ENCODE peak calls at places on chromosome 12, in eight cellular contexts. Y is activated B cell treated with CpG ODN at 0.5 μM for 24 hours, Q is esophagus muscularis mucosa, D is ovary, T is tibial nerve, C is IMR-90, Z is heart left ventricle, I is RWPE1. L is an unnamed sample.

GRCh38 chr12:88472248-88472647 is 108.0 kb downstream of the KITLG start:
- DNase-seq in Y (no peak), Q (no peak), D (no peak), T (no peak), C (peak), Z (no peak), I (peak), L (no peak)

GRCh38 chr12:15829949-15830348 is 40.8 kb upstream of the EPS8 start:
- DNase-seq in Y (no peak), Q (no peak), D (no peak), T (no peak), C (peak), Z (no peak), I (no peak), L (no peak)

GRCh38 chr12:103715494-103715893 is 125.5 kb downstream of the NT5DC3 start:
- DNase-seq in Y (no peak), Q (no peak), D (no peak), T (no peak), C (no peak), Z (no peak), I (no peak), L (no peak)

GRCh38 chr12:62834406-62834805 is 100.5 kb downstream of the PPM1H start:
- DNase-seq in Y (no peak), Q (no peak), D (peak), T (no peak), C (no peak), Z (no peak), I (no peak), L (no peak)

GRCh38 chr12:56476972-56477432 is 8.6 kb downstream of the SPRYD4 start:
- DNase-seq in Y (no peak), Q (no peak), D (no peak), T (no peak), C (no peak), Z (no peak), I (no peak), L (no peak)

GRCh38 chr12:108367436-108367835 is 28.3 kb upstream of the CMKLR1 start:
- DNase-seq in Y (no peak), Q (no peak), D (no peak), T (peak), C (no peak), Z (no peak), I (no peak), L (no peak)

GRCh38 chr12:7864751-7865150 is 8.0 kb downstream of the SLC2A14 start:
- DNase-seq in Y (no peak), Q (no peak), D (no peak), T (no peak), C (no peak), Z (no peak), I (no peak), L (no peak)

GRCh38 chr12:27730097-27730588 is 19.5 kb downstream of the MRPS35 start:
- DNase-seq in Y (no peak), Q (no peak), D (no peak), T (no peak), C (no peak), Z (no peak), I (no peak), L (no peak)

GRCh38 chr12:50718760-50719159 is 45.1 kb upstream of the ATF1 start:
- DNase-seq in Y (no peak), Q (no peak), D (no peak), T (no peak), C (no peak), Z (no peak), I (no peak), L (no peak)

GRCh38 chr12:107110519-107110859 is 17.1 kb upstream of the CRY1 start:
- DNase-seq in Y (no peak), Q (no peak), D (no peak), T (no peak), C (no peak), Z (no peak), I (no peak), L (no peak)

GRCh38 chr12:38669530-38669929 is 235.9 kb downstream of the CPNE8 start:
- DNase-seq in Y (no peak), Q (no peak), D (no peak), T (no peak), C (no peak), Z (no peak), I (no peak), L (no peak)

GRCh38 chr12:109020136-109020535 is 732 bp downstream of the SVOP start:
- DNase-seq in Y (no peak), Q (peak), D (no peak), T (no peak), C (no peak), Z (no peak), I (no peak), L (no peak)

GRCh38 chr12:31959051-31959700 is at the start of gene RESF1:
- DNase-seq in Y (peak), Q (peak), D (peak), T (peak), C (peak), Z (peak), I (peak), L (peak)
- TF ChIP-seq CTCF in Y (no peak), Q (no peak), D (peak), T (peak), C (peak), Z (no peak), I (no peak), L (no peak)

DNA sequence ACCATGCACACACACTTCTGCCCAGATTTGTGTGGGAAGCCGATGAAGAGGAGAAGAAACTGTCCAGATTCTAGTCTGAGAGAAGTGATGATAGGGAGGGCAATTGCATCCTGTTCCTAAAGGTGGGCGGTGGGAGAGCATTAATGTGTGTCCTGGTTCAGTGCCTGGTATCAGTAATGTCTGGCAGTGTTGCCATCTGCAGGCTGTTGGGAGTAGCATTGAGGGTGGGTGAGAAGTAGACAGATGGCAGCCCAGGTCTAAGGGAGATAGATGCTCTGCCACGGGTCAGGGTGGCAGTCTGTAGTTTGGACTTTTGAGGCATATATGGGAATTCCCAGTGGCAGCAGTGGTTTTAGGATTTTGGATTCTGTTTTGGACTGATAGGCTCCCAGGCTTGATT is 156.4 kb downstream of the ETNK1 start:
- DNase-seq in Y (no peak), Q (no peak), D (no peak), T (no peak), C (no peak), Z (no peak), I (no peak), L (no peak)
- TF ChIP-seq CTCF in Y (no peak), Q (no peak), D (no peak), T (no peak), C (no peak), Z (no peak), I (no peak), L (no peak)

DNA sequence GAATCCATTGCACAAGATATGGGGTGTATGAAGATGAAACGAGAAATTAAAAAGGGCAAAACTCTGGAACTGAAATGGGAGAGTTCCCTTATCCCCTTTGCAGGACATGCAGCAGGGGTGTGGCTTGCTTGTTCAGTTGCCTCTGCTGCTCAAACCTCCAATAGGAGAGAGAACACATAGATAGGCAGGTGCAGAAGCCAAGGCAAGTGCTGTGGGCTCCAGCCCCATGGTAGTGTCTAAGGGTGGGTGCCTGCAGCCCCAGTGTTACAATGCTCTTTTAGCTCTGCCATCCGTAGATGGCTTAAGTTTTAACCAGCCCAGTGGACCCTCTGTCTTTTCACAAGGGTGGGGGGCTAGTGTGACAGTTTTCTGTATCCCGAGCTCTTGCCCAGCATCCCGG is 69.7 kb downstream of the CMAS start:
- DNase-seq in Y (no peak), Q (no peak), D (no peak), T (no peak), C (no peak), Z (no peak), I (no peak), L (no peak)
- TF ChIP-seq CTCF in Y (no peak), Q (no peak), D (no peak), T (no peak), C (no peak), Z (no peak), I (no peak), L (no peak)

GRCh38 chr12:80707830-80708534 is 548 bp downstream of the MYF6 start:
- DNase-seq in Y (no peak), Q (no peak), D (no peak), T (no peak), C (no peak), Z (no peak), I (no peak), L (no peak)

GRCh38 chr12:80702889-80703605 is 4.4 kb upstream of the MYF6 start:
- DNase-seq in Y (no peak), Q (no peak), D (no peak), T (no peak), C (peak), Z (no peak), I (peak), L (no peak)

GRCh38 chr12:80707126-80707829 is at the start of gene MYF6:
- DNase-seq in Y (no peak), Q (no peak), D (no peak), T (no peak), C (no peak), Z (no peak), I (no peak), L (no peak)

GRCh38 chr12:80701388-80701787 is 6.0 kb upstream of the MYF6 start:
- DNase-seq in Y (no peak), Q (no peak), D (no peak), T (no peak), C (peak), Z (no peak), I (no peak), L (no peak)

DNA sequence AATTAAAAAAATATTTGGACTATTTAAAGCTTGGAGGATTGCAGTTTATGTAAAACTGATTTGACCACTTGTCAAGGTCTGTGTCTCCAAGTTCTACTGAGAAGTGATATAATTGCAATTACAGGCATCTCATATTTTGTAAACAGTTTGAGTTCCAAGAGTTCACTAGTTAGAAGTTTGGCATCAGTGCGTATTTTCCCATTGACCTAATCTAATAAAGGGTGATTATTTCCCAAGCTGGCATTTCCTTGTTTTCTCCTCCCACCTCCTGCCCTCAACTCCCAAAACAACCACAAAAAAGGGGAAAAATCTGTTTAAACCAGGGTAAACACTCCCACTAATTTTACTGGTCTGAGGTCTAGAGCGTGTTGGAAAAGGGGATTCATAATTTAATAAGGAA is 3.0 kb upstream of the MYF6 start:
- DNase-seq in Y (no peak), Q (no peak), D (no peak), T (no peak), C (no peak), Z (no peak), I (no peak), L (no peak)
- TF ChIP-seq CTCF in Y (no peak), Q (no peak), D (no peak), T (no peak), C (no peak), Z (no peak), I (no peak), L (no peak)

DNA sequence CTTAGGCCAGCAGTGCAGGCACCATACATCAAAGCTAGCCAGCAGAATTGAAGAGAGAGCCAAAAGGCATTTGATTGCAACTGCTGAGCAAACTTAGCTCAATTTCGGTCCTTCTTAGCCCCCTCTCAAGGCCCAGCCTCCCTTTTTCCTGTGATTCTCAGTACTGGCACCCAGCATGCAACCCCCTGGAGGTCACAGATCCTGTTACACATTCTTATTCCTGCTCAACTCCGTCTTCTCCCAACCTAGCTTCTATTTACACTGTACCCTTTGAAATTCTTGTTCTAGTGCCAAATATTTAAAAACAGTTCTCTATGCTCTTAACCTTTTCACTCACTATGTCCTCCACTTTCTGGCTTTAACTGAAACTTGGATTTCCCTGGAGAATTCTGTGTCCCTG is 131.3 kb upstream of the CPSF6 start:
- DNase-seq in Y (no peak), Q (no peak), D (no peak), T (no peak), C (no peak), Z (no peak), I (no peak), L (no peak)
- TF ChIP-seq CTCF in Y (no peak), Q (no peak), D (no peak), T (no peak), C (no peak), Z (no peak), I (no peak), L (no peak)

GRCh38 chr12:23380419-23381100 is 568.9 kb downstream of the SOX5 start:
- DNase-seq in Y (no peak), Q (no peak), D (no peak), T (no peak), C (no peak), Z (no peak), I (no peak), L (no peak)

DNA sequence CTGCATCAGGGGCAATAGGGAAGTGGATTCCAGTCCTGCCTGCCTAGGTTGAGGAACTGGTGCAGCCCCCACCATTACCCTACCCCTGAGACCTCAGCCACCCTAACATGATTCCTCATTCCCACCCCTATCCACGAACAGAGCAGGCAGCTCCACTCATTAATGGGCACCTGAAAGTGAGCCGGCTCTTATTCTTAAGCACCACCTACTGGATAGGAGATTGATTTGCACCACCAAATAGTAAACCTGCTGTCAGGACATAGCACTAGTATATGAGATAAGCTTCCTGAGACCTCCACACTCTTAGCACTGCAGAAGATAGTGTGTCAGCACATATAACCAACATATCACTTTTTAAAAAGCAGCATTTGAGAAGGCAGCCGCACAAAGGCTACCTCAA is 573.2 kb downstream of the SOX5 start:
- DNase-seq in Y (no peak), Q (no peak), D (no peak), T (no peak), C (no peak), Z (no peak), I (no peak), L (no peak)
- TF ChIP-seq CTCF in Y (no peak), Q (no peak), D (no peak), T (no peak), C (no peak), Z (no peak), I (no peak), L (no peak)